ENCODE peak calls at places on chromosomes 4 and X, in eight cellular contexts. One of them, this sample, is unnamed.

GRCh38 chr4:54318904-54319303 is 89.8 kb downstream of the PDGFRA start:
- DNase-seq in upper lobe of right lung: no peak
- DNase-seq in A673: peak; percentile 37
- DNase-seq in bronchial epithelial cell: peak; percentile 30
- DNase-seq in pancreas: no peak
- DNase-seq in endothelial cell of umbilical vein: peak; percentile 46
- DNase-seq in esophagus muscularis mucosa: no peak
- DNase-seq in fibroblast of lung: peak; percentile 64
- DNase-seq in this sample: no peak

GRCh38 chr4:26226978-26227377 is 93.8 kb upstream of the RBPJ start:
- DNase-seq in upper lobe of right lung: no peak
- DNase-seq in A673: no peak
- DNase-seq in bronchial epithelial cell: no peak
- DNase-seq in pancreas: no peak
- DNase-seq in endothelial cell of umbilical vein: no peak
- DNase-seq in esophagus muscularis mucosa: no peak
- DNase-seq in fibroblast of lung: no peak
- DNase-seq in this sample: no peak

GRCh38 chrX:106069048-106069447 is 30.5 kb upstream of the SERPINA7 start:
- DNase-seq in upper lobe of right lung: no peak
- DNase-seq in A673: no peak
- DNase-seq in bronchial epithelial cell: no peak
- DNase-seq in pancreas: no peak
- DNase-seq in endothelial cell of umbilical vein: no peak
- DNase-seq in esophagus muscularis mucosa: no peak
- DNase-seq in fibroblast of lung: no peak
- DNase-seq in this sample: no peak

GRCh38 chrX:24014388-24015018 is 12.5 kb downstream of the KLHL15 start:
- DNase-seq in upper lobe of right lung: no peak
- DNase-seq in A673: no peak
- DNase-seq in bronchial epithelial cell: no peak
- DNase-seq in pancreas: no peak
- DNase-seq in endothelial cell of umbilical vein: no peak
- DNase-seq in esophagus muscularis mucosa: no peak
- DNase-seq in fibroblast of lung: no peak
- DNase-seq in this sample: no peak

GRCh38 chr4:184434021-184434420 is 40.3 kb downstream of the IRF2 start:
- DNase-seq in upper lobe of right lung: no peak
- DNase-seq in A673: no peak
- DNase-seq in bronchial epithelial cell: no peak
- DNase-seq in pancreas: no peak
- DNase-seq in endothelial cell of umbilical vein: no peak
- DNase-seq in esophagus muscularis mucosa: no peak
- DNase-seq in fibroblast of lung: no peak
- DNase-seq in this sample: no peak

GRCh38 chr4:88143504-88143903 is 14.9 kb downstream of the ABCG2 start:
- DNase-seq in upper lobe of right lung: no peak
- DNase-seq in A673: no peak
- DNase-seq in bronchial epithelial cell: peak; percentile 99
- DNase-seq in pancreas: no peak
- DNase-seq in endothelial cell of umbilical vein: peak; percentile 42
- DNase-seq in esophagus muscularis mucosa: no peak
- DNase-seq in fibroblast of lung: peak; percentile 18
- DNase-seq in this sample: no peak

GRCh38 chrX:9857575-9857974 is 71.3 kb downstream of the SHROOM2 start:
- DNase-seq in upper lobe of right lung: no peak
- DNase-seq in A673: no peak
- DNase-seq in bronchial epithelial cell: no peak
- DNase-seq in pancreas: no peak
- DNase-seq in endothelial cell of umbilical vein: no peak
- DNase-seq in esophagus muscularis mucosa: no peak
- DNase-seq in fibroblast of lung: no peak
- DNase-seq in this sample: no peak

GRCh38 chrX:72620550-72621145 is 48.0 kb upstream of the HDAC8 start:
- DNase-seq in upper lobe of right lung: no peak
- DNase-seq in A673: peak; percentile 46
- DNase-seq in bronchial epithelial cell: peak; percentile 89
- DNase-seq in pancreas: peak; percentile 81
- DNase-seq in endothelial cell of umbilical vein: peak; percentile 90
- DNase-seq in esophagus muscularis mucosa: no peak
- DNase-seq in fibroblast of lung: peak; percentile 91
- DNase-seq in this sample: peak; percentile 67

GRCh38 chr4:176272799-176273198 is 3.8 kb upstream of the ASB5 start:
- DNase-seq in upper lobe of right lung: no peak
- DNase-seq in A673: no peak
- DNase-seq in bronchial epithelial cell: no peak
- DNase-seq in pancreas: no peak
- DNase-seq in endothelial cell of umbilical vein: no peak
- DNase-seq in esophagus muscularis mucosa: peak; percentile 26
- DNase-seq in fibroblast of lung: no peak
- DNase-seq in this sample: no peak

GRCh38 chr4:23455482-23455881 is 434.4 kb downstream of the PPARGC1A start:
- DNase-seq in upper lobe of right lung: no peak
- DNase-seq in A673: no peak
- DNase-seq in bronchial epithelial cell: peak; percentile 8
- DNase-seq in pancreas: peak; percentile 15
- DNase-seq in endothelial cell of umbilical vein: no peak
- DNase-seq in esophagus muscularis mucosa: no peak
- DNase-seq in fibroblast of lung: peak; percentile 40
- DNase-seq in this sample: no peak

GRCh38 chrX:145002776-145003175 is 244.5 kb upstream of the SPANXN1 start:
- DNase-seq in upper lobe of right lung: no peak
- DNase-seq in A673: no peak
- DNase-seq in bronchial epithelial cell: peak; percentile 39
- DNase-seq in pancreas: no peak
- DNase-seq in endothelial cell of umbilical vein: no peak
- DNase-seq in esophagus muscularis mucosa: no peak
- DNase-seq in fibroblast of lung: no peak
- DNase-seq in this sample: no peak

GRCh38 chr4:55752810-55753209 is 66.8 kb upstream of the EXOC1L start:
- DNase-seq in upper lobe of right lung: no peak
- DNase-seq in A673: no peak
- DNase-seq in bronchial epithelial cell: no peak
- DNase-seq in pancreas: no peak
- DNase-seq in endothelial cell of umbilical vein: no peak
- DNase-seq in esophagus muscularis mucosa: no peak
- DNase-seq in fibroblast of lung: no peak
- DNase-seq in this sample: no peak

GRCh38 chr4:147808447-147808846 is 76.6 kb downstream of the ARHGAP10 start:
- DNase-seq in upper lobe of right lung: no peak
- DNase-seq in A673: no peak
- DNase-seq in bronchial epithelial cell: no peak
- DNase-seq in pancreas: no peak
- DNase-seq in endothelial cell of umbilical vein: no peak
- DNase-seq in esophagus muscularis mucosa: no peak
- DNase-seq in fibroblast of lung: no peak
- DNase-seq in this sample: no peak

GRCh38 chr4:95102391-95102790 is 344.6 kb downstream of the BMPR1B start:
- DNase-seq in upper lobe of right lung: no peak
- DNase-seq in A673: no peak
- DNase-seq in bronchial epithelial cell: no peak
- DNase-seq in pancreas: no peak
- DNase-seq in endothelial cell of umbilical vein: peak; percentile 23
- DNase-seq in esophagus muscularis mucosa: no peak
- DNase-seq in fibroblast of lung: no peak
- DNase-seq in this sample: no peak

GRCh38 chrX:110915579-110915978 is 120.0 kb upstream of the CHRDL1 start:
- DNase-seq in upper lobe of right lung: no peak
- DNase-seq in A673: no peak
- DNase-seq in bronchial epithelial cell: no peak
- DNase-seq in pancreas: no peak
- DNase-seq in endothelial cell of umbilical vein: no peak
- DNase-seq in esophagus muscularis mucosa: no peak
- DNase-seq in fibroblast of lung: no peak
- DNase-seq in this sample: no peak

GRCh38 chr4:8765631-8766590 is 105.7 kb downstream of the HMX1 start:
- DNase-seq in upper lobe of right lung: peak; percentile 58
- DNase-seq in A673: no peak
- DNase-seq in bronchial epithelial cell: no peak
- DNase-seq in pancreas: no peak
- DNase-seq in endothelial cell of umbilical vein: no peak
- DNase-seq in esophagus muscularis mucosa: no peak
- DNase-seq in fibroblast of lung: no peak
- DNase-seq in this sample: no peak

GRCh38 chr4:52619591-52619931 is 39.5 kb downstream of the USP46 start:
- DNase-seq in upper lobe of right lung: no peak
- DNase-seq in A673: no peak
- DNase-seq in bronchial epithelial cell: no peak
- DNase-seq in pancreas: no peak
- DNase-seq in endothelial cell of umbilical vein: no peak
- DNase-seq in esophagus muscularis mucosa: no peak
- DNase-seq in fibroblast of lung: no peak
- DNase-seq in this sample: no peak

GRCh38 chr4:111074523-111075114 is 451.7 kb upstream of the PITX2 start:
- DNase-seq in upper lobe of right lung: peak; percentile 40
- DNase-seq in A673: no peak
- DNase-seq in bronchial epithelial cell: no peak
- DNase-seq in pancreas: no peak
- DNase-seq in endothelial cell of umbilical vein: no peak
- DNase-seq in esophagus muscularis mucosa: no peak
- DNase-seq in fibroblast of lung: no peak
- DNase-seq in this sample: no peak

GRCh38 chr4:165756831-165757230 is 116.2 kb upstream of the TLL1 start:
- DNase-seq in upper lobe of right lung: no peak
- DNase-seq in A673: no peak
- DNase-seq in bronchial epithelial cell: no peak
- DNase-seq in pancreas: no peak
- DNase-seq in endothelial cell of umbilical vein: no peak
- DNase-seq in esophagus muscularis mucosa: no peak
- DNase-seq in fibroblast of lung: no peak
- DNase-seq in this sample: no peak

GRCh38 chr4:14415146-14415545 is 587.1 kb upstream of the CPEB2 start:
- DNase-seq in upper lobe of right lung: no peak
- DNase-seq in A673: peak; percentile 49
- DNase-seq in bronchial epithelial cell: peak; percentile 7
- DNase-seq in pancreas: no peak
- DNase-seq in endothelial cell of umbilical vein: no peak
- DNase-seq in esophagus muscularis mucosa: no peak
- DNase-seq in fibroblast of lung: peak; percentile 59
- DNase-seq in this sample: no peak

GRCh38 chrX:18983711-18984380 is at the start of gene PHKA2:
- DNase-seq in upper lobe of right lung: peak; percentile 84
- DNase-seq in A673: no peak
- DNase-seq in bronchial epithelial cell: no peak
- DNase-seq in pancreas: peak; percentile 58
- DNase-seq in endothelial cell of umbilical vein: no peak
- DNase-seq in esophagus muscularis mucosa: no peak
- DNase-seq in fibroblast of lung: peak; percentile 44
- DNase-seq in this sample: no peak

GRCh38 chr4:91826186-91826585 is 477.6 kb upstream of the GRID2 start:
- DNase-seq in upper lobe of right lung: no peak
- DNase-seq in A673: no peak
- DNase-seq in bronchial epithelial cell: peak; percentile 87
- DNase-seq in pancreas: no peak
- DNase-seq in endothelial cell of umbilical vein: no peak
- DNase-seq in esophagus muscularis mucosa: no peak
- DNase-seq in fibroblast of lung: no peak
- DNase-seq in this sample: no peak

GRCh38 chr4:180152831-180153230 is 2090.4 kb upstream of the TENM3 start:
- DNase-seq in upper lobe of right lung: no peak
- DNase-seq in A673: no peak
- DNase-seq in bronchial epithelial cell: no peak
- DNase-seq in pancreas: no peak
- DNase-seq in endothelial cell of umbilical vein: no peak
- DNase-seq in esophagus muscularis mucosa: no peak
- DNase-seq in fibroblast of lung: no peak
- DNase-seq in this sample: no peak
- H3K4me3 ChIP-seq in upper lobe of right lung: no peak overlapping the region
- H3K4me3 ChIP-seq in A673: no peak overlapping the region
- H3K4me3 ChIP-seq in bronchial epithelial cell: no peak overlapping the region
- H3K4me3 ChIP-seq in pancreas: no peak overlapping the region
- H3K4me3 ChIP-seq in endothelial cell of umbilical vein: no peak overlapping the region
- H3K4me3 ChIP-seq in esophagus muscularis mucosa: no peak overlapping the region
- H3K4me3 ChIP-seq in fibroblast of lung: no peak overlapping the region
- H3K4me3 ChIP-seq in this sample: no peak overlapping the region

DNA sequence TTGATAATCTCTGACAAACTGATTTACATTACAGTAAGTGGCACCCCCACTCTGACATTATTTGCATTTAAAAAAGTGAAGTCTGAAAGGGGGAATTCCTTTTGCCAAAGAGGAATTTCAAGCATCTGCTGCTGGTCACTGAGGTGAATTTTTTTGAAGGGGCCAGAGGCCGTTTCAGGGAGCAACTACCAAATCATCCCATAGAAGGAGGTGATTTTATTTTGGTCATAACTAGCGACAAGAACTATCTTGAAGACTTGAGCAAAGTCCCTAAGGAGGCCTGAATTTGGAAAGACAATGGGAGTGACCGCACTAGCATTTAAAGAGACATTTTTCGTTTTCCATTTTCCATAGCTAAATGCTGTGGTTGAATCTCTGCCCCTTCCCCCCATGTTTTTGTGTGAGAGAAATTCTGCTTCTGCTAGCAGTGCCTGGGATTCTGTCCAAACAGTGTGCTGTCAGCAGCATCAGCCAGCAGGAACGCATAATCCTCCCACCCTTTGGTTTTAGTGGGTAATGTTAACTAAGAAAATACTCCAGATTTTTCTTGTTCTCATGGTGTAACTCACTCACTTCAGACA is 110.1 kb upstream of the MED14 start:
- DNase-seq in upper lobe of right lung: no peak
- DNase-seq in A673: no peak
- DNase-seq in bronchial epithelial cell: peak; percentile 17
- DNase-seq in pancreas: no peak
- DNase-seq in endothelial cell of umbilical vein: peak; percentile 30
- DNase-seq in esophagus muscularis mucosa: no peak
- DNase-seq in fibroblast of lung: peak; percentile 93
- DNase-seq in this sample: peak; percentile 88
- H3K4me3 ChIP-seq in upper lobe of right lung: no peak overlapping the region
- H3K4me3 ChIP-seq in A673: no peak overlapping the region
- H3K4me3 ChIP-seq in bronchial epithelial cell: no peak overlapping the region
- H3K4me3 ChIP-seq in pancreas: no peak overlapping the region
- H3K4me3 ChIP-seq in endothelial cell of umbilical vein: no peak overlapping the region
- H3K4me3 ChIP-seq in esophagus muscularis mucosa: no peak overlapping the region
- H3K4me3 ChIP-seq in fibroblast of lung: no peak overlapping the region
- H3K4me3 ChIP-seq in this sample: no peak overlapping the region

GRCh38 chr4:76606662-76607265 is 171.7 kb downstream of the SHROOM3 start:
- DNase-seq in upper lobe of right lung: no peak
- DNase-seq in A673: peak; percentile 16
- DNase-seq in bronchial epithelial cell: no peak
- DNase-seq in pancreas: no peak
- DNase-seq in endothelial cell of umbilical vein: no peak
- DNase-seq in esophagus muscularis mucosa: no peak
- DNase-seq in fibroblast of lung: no peak
- DNase-seq in this sample: no peak
- H3K4me3 ChIP-seq in upper lobe of right lung: no peak overlapping the region
- H3K4me3 ChIP-seq in A673: no peak overlapping the region
- H3K4me3 ChIP-seq in bronchial epithelial cell: no peak overlapping the region
- H3K4me3 ChIP-seq in pancreas: no peak overlapping the region
- H3K4me3 ChIP-seq in endothelial cell of umbilical vein: no peak overlapping the region
- H3K4me3 ChIP-seq in esophagus muscularis mucosa: no peak overlapping the region
- H3K4me3 ChIP-seq in fibroblast of lung: no peak overlapping the region
- H3K4me3 ChIP-seq in this sample: no peak overlapping the region

DNA sequence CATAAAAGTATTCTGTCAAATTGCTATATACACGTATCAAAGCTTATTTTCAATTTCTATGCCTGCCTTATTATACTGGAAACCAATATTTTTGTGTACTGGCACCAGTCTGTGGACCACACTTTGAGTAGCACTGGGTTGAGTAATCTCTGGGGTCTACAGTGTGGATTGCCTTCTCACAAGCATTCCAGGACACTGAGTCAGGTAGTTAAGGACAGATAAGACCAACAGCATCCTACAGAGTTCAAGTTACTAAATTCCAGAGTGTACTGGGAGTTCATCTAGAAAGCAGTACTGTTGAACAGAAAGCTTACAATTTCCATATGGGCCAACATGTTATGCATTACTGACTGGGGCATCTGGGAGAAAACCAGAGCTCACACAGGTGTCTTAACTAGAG is 61.8 kb downstream of the VMA21 start:
- DNase-seq in upper lobe of right lung: no peak
- DNase-seq in A673: no peak
- DNase-seq in bronchial epithelial cell: peak; percentile 4
- DNase-seq in pancreas: no peak
- DNase-seq in endothelial cell of umbilical vein: no peak
- DNase-seq in esophagus muscularis mucosa: no peak
- DNase-seq in fibroblast of lung: no peak
- DNase-seq in this sample: no peak
- H3K4me3 ChIP-seq in upper lobe of right lung: no peak overlapping the region
- H3K4me3 ChIP-seq in A673: no peak overlapping the region
- H3K4me3 ChIP-seq in bronchial epithelial cell: no peak overlapping the region
- H3K4me3 ChIP-seq in pancreas: no peak overlapping the region
- H3K4me3 ChIP-seq in endothelial cell of umbilical vein: no peak overlapping the region
- H3K4me3 ChIP-seq in esophagus muscularis mucosa: no peak overlapping the region
- H3K4me3 ChIP-seq in fibroblast of lung: no peak overlapping the region
- H3K4me3 ChIP-seq in this sample: no peak overlapping the region

This sample was measured in SJSA1.